ENCODE peak calls at places on chromosomes 7 and 10, in eight cellular contexts. Y is stimulated activated CD8-positive, alpha-beta memory T cell treated with anti-CD3 and anti-CD28 coated beads, Interleukin-15, amount 100 ng/mL, for 4 hours; Q is type B pancreatic cell; C is non-pigmented ciliary epithelial cell; X is HFF-Myc; L is activated CD4-positive, alpha-beta T cell treated with anti-CD3 and anti-CD28 coated beads, Interleukin-2, amount 50 U/mL, for 24 hours; O is activated T-helper 1 cell treated with anti-CD3 and anti-CD28 coated beads, Interleukin-12 subunit alpha, Interleukin-12 subunit beta, Interleukin-2, Interleukin-4 antibody, amounts not matched to agents 30 ng/mL and 10 ng/mL and 1 ng/mL, durations not matched to agents 14 hours and 24 hours and 36 hours; D is HEK293T. N is an unnamed sample.

GRCh38 chr10:95445223-95445836 is 115.8 kb downstream of the SORBS1 start:
- DNase-seq in Y (no peak), Q (no peak), C (peak), X (peak), L (no peak), O (no peak), D (no peak), N (peak)

GRCh38 chr7:122768827-122769226 is 66.1 kb upstream of the RNF148 start:
- DNase-seq in Y (no peak), Q (no peak), C (no peak), X (no peak), L (no peak), O (no peak), D (no peak), N (no peak)

GRCh38 chr10:18179901-18180300 is 39.7 kb downstream of the CACNB2 start:
- DNase-seq in Y (no peak), Q (no peak), C (peak), X (no peak), L (no peak), O (no peak), D (no peak), N (no peak)

GRCh38 chr10:31927597-31928530 is 767 bp downstream of the ARHGAP12 start:
- DNase-seq in Y (peak), Q (no peak), C (no peak), X (no peak), L (peak), O (peak), D (peak), N (peak)

GRCh38 chr7:44145419-44145968 is 4.4 kb upstream of the MYL7 start:
- DNase-seq in Y (peak), Q (no peak), C (no peak), X (no peak), L (peak), O (peak), D (no peak), N (peak)

GRCh38 chr10:67079126-67079525 is 153.3 kb downstream of the LRRTM3 start:
- DNase-seq in Y (no peak), Q (no peak), C (no peak), X (no peak), L (no peak), O (no peak), D (no peak), N (peak)

GRCh38 chr7:138556771-138557484 is 96.9 kb downstream of the TRIM24 start:
- DNase-seq in Y (no peak), Q (no peak), C (no peak), X (no peak), L (no peak), O (no peak), D (no peak), N (no peak)

GRCh38 chr7:17239683-17240521 is 58.5 kb upstream of the AHR start:
- DNase-seq in Y (no peak), Q (no peak), C (peak), X (no peak), L (no peak), O (no peak), D (no peak), N (no peak)

GRCh38 chr7:141785711-141786552 is 4.1 kb upstream of the TAS2R5 start:
- DNase-seq in Y (no peak), Q (no peak), C (peak), X (peak), L (peak), O (no peak), D (peak), N (peak)

GRCh38 chr7:147756290-147756689 is 834.3 kb upstream of the C7orf33 start:
- DNase-seq in Y (no peak), Q (no peak), C (no peak), X (no peak), L (no peak), O (no peak), D (no peak), N (no peak)

GRCh38 chr10:29356931-29357330 is 68.1 kb downstream of the LYZL1 start:
- DNase-seq in Y (no peak), Q (no peak), C (no peak), X (no peak), L (no peak), O (no peak), D (no peak), N (no peak)

GRCh38 chr7:98877692-98878364 is 504 bp upstream of the TRRAP start:
- DNase-seq in Y (no peak), Q (peak), C (no peak), X (no peak), L (no peak), O (no peak), D (no peak), N (no peak)

GRCh38 chr7:157527235-157527634 is 190.4 kb downstream of the DNAJB6 start:
- DNase-seq in Y (no peak), Q (peak), C (no peak), X (no peak), L (no peak), O (no peak), D (no peak), N (no peak)

GRCh38 chr7:105649727-105650381 is 68.6 kb upstream of the EFCAB10 start:
- DNase-seq in Y (no peak), Q (no peak), C (peak), X (no peak), L (no peak), O (no peak), D (no peak), N (no peak)

GRCh38 chr7:12771378-12771877 is 84.0 kb downstream of the ARL4A start:
- DNase-seq in Y (no peak), Q (no peak), C (no peak), X (no peak), L (no peak), O (no peak), D (peak), N (peak)

GRCh38 chr10:111370101-111370500 is 293.3 kb downstream of the ADRA2A start:
- DNase-seq in Y (no peak), Q (no peak), C (no peak), X (no peak), L (no peak), O (no peak), D (no peak), N (no peak)

GRCh38 chr10:94005050-94005449 is 11.3 kb downstream of the PLCE1 start:
- DNase-seq in Y (no peak), Q (no peak), C (no peak), X (no peak), L (no peak), O (no peak), D (no peak), N (no peak)

GRCh38 chr7:1403844-1404404 is 55.3 kb downstream of the MICALL2 start:
- DNase-seq in Y (no peak), Q (no peak), C (peak), X (no peak), L (no peak), O (no peak), D (peak), N (peak)

GRCh38 chr7:121259826-121260225 is 69.0 kb upstream of the WNT16 start:
- DNase-seq in Y (no peak), Q (no peak), C (no peak), X (no peak), L (no peak), O (no peak), D (no peak), N (no peak)

GRCh38 chr10:84715911-84716310 is 387.5 kb downstream of the CCSER2 start:
- DNase-seq in Y (no peak), Q (no peak), C (no peak), X (no peak), L (no peak), O (no peak), D (peak), N (peak)

GRCh38 chr10:29130190-29130673 is 158.6 kb upstream of the LYZL1 start:
- DNase-seq in Y (no peak), Q (no peak), C (no peak), X (no peak), L (no peak), O (no peak), D (peak), N (no peak)

GRCh38 chr7:158975526-158976467 is 119.4 kb downstream of the DYNC2I1 start:
- DNase-seq in Y (no peak), Q (no peak), C (no peak), X (no peak), L (peak), O (peak), D (no peak), N (peak)

GRCh38 chr7:105196473-105196872 is 182.5 kb downstream of the KMT2E start:
- DNase-seq in Y (no peak), Q (no peak), C (no peak), X (no peak), L (no peak), O (no peak), D (no peak), N (no peak)

GRCh38 chr7:1341995-1342645 is 109.4 kb downstream of the UNCX start:
- DNase-seq in Y (no peak), Q (no peak), C (no peak), X (no peak), L (no peak), O (no peak), D (no peak), N (no peak)

GRCh38 chr7:21580073-21580521 is 37.3 kb downstream of the DNAH11 start:
- DNase-seq in Y (no peak), Q (no peak), C (peak), X (peak), L (no peak), O (no peak), D (no peak), N (no peak)

GRCh38 chr7:21504021-21504420 is 38.8 kb upstream of the DNAH11 start:
- DNase-seq in Y (no peak), Q (no peak), C (no peak), X (no peak), L (no peak), O (no peak), D (no peak), N (no peak)

GRCh38 chr10:17425584-17426262 is 28.7 kb downstream of the ST8SIA6 start:
- DNase-seq in Y (no peak), Q (no peak), C (no peak), X (no peak), L (peak), O (peak), D (no peak), N (no peak)

GRCh38 chr10:111677747-111678146 is 505.8 kb downstream of the GPAM start:
- DNase-seq in Y (no peak), Q (no peak), C (no peak), X (no peak), L (no peak), O (no peak), D (no peak), N (no peak)

GRCh38 chr7:113794573-113794972 is 124.2 kb downstream of the PPP1R3A start:
- DNase-seq in Y (no peak), Q (no peak), C (no peak), X (no peak), L (no peak), O (no peak), D (no peak), N (no peak)

GRCh38 chr7:154985230-154985629 is 17.7 kb downstream of the PAXIP1 start:
- DNase-seq in Y (no peak), Q (no peak), C (no peak), X (no peak), L (no peak), O (no peak), D (no peak), N (no peak)

GRCh38 chr10:70666960-70667798 is 5.1 kb upstream of the ADAMTS14 start:
- DNase-seq in Y (no peak), Q (no peak), C (no peak), X (no peak), L (no peak), O (no peak), D (no peak), N (no peak)

GRCh38 chr10:92801978-92802872 is 46.1 kb upstream of the EXOC6 start:
- DNase-seq in Y (no peak), Q (no peak), C (no peak), X (no peak), L (no peak), O (no peak), D (no peak), N (no peak)

GRCh38 chr7:25857376-25858067 is 294.5 kb upstream of the NFE2L3 start:
- DNase-seq in Y (no peak), Q (no peak), C (no peak), X (no peak), L (no peak), O (no peak), D (peak), N (no peak)

GRCh38 chr7:85516675-85517074 is 329.8 kb upstream of the SEMA3D start:
- DNase-seq in Y (no peak), Q (no peak), C (no peak), X (no peak), L (no peak), O (no peak), D (no peak), N (no peak)

GRCh38 chr10:58209669-58210068 is 58.0 kb downstream of the IPMK start:
- DNase-seq in Y (no peak), Q (no peak), C (no peak), X (no peak), L (no peak), O (no peak), D (no peak), N (peak)

GRCh38 chr10:72375585-72375984 is 20.9 kb upstream of the DNAJB12 start:
- DNase-seq in Y (no peak), Q (no peak), C (no peak), X (no peak), L (no peak), O (no peak), D (peak), N (peak)

N was measured in head of caudate nucleus.